ENCODE peak calls at places on chromosomes 1 and 21, in ten cellular contexts. F is fibroblast of lung; B is NCI-H524 treated with DMSO at 0.1 percent for 48 hours; I is nucleus accumbens; O is T-helper 1 cell; A is K562; J is GM23248; M is activated CD8-positive, alpha-beta memory T cell treated with anti-CD3 and anti-CD28 coated beads for 4 hours; C is cerebellum; U is amniotic stem cell. D is an unnamed sample.
A peak's percentile ranks its signal among the peaks of the same experiment; 100 is the strongest.

GRCh38 chr1:51331206-51332100 is 1.1 kb upstream of the TTC39A start:
- DNase-seq in F (peak; percentile 55), B (no peak), I (no peak), O (no peak), A (peak; percentile 93), J (peak; percentile 74), M (no peak), C (no peak), U (no peak), D (no peak)

GRCh38 chr1:230772457-230773395 is 25.5 kb downstream of the CAPN9 start:
- DNase-seq in F (peak; percentile 51), B (peak; percentile 53), I (peak; percentile 64), O (no peak), A (no peak), J (peak; percentile 77), M (no peak), C (peak; percentile 90), U (no peak), D (no peak)

GRCh38 chr1:113761937-113762336 is 2.7 kb upstream of the PHTF1 start:
- DNase-seq in F (no peak), B (no peak), I (no peak), O (no peak), A (no peak), J (no peak), M (no peak), C (no peak), U (no peak), D (no peak)

GRCh38 chr1:209434631-209435217 is 148.8 kb upstream of the CAMK1G start:
- DNase-seq in F (no peak), B (no peak), I (no peak), O (no peak), A (no peak), J (no peak), M (no peak), C (no peak), U (no peak), D (no peak)

GRCh38 chr1:33435096-33435820 is 4.4 kb upstream of the PHC2 start:
- DNase-seq in F (peak; percentile 69), B (no peak), I (no peak), O (no peak), A (no peak), J (peak; percentile 89), M (no peak), C (no peak), U (no peak), D (no peak)

GRCh38 chr1:245752551-245752950 is 597.8 kb downstream of the KIF26B start:
- DNase-seq in F (no peak), B (no peak), I (no peak), O (no peak), A (no peak), J (no peak), M (no peak), C (no peak), U (no peak), D (no peak)

GRCh38 chr1:205504311-205505075 is at the start of gene CDK18:
- DNase-seq in F (peak; percentile 32), B (no peak), I (peak; percentile 96), O (no peak), A (peak; percentile 68), J (no peak), M (no peak), C (peak; percentile 65), U (no peak), D (peak; percentile 16)

GRCh38 chr1:65911679-65912078 is 119.0 kb downstream of the PDE4B start:
- DNase-seq in F (no peak), B (no peak), I (no peak), O (no peak), A (no peak), J (no peak), M (no peak), C (no peak), U (no peak), D (no peak)

GRCh38 chr1:44905276-44905675 is 62.2 kb upstream of the PTCH2 start:
- DNase-seq in F (peak; percentile 28), B (no peak), I (no peak), O (no peak), A (no peak), J (peak; percentile 53), M (no peak), C (no peak), U (no peak), D (no peak)

GRCh38 chr1:34742667-34743270 is 12.1 kb upstream of the GJB5 start:
- DNase-seq in F (peak; percentile 45), B (peak; percentile 2), I (no peak), O (peak; percentile 56), A (peak; percentile 95), J (peak; percentile 81), M (peak; percentile 55), C (peak; percentile 79), U (peak; percentile 2), D (peak; percentile 71)

GRCh38 chr1:36086529-36087232 is 2.0 kb upstream of the ADPRS start:
- DNase-seq in F (no peak), B (no peak), I (no peak), O (no peak), A (no peak), J (no peak), M (no peak), C (no peak), U (no peak), D (no peak)

GRCh38 chr1:57835620-57836019 is 411.8 kb upstream of the DAB1 start:
- DNase-seq in F (peak; percentile 41), B (no peak), I (no peak), O (no peak), A (no peak), J (no peak), M (no peak), C (no peak), U (no peak), D (no peak)

GRCh38 chr1:3244539-3245315 is 175.7 kb downstream of the PRDM16 start:
- DNase-seq in F (peak; percentile 50), B (no peak), I (no peak), O (no peak), A (no peak), J (peak; percentile 56), M (no peak), C (no peak), U (no peak), D (no peak)

GRCh38 chr1:101929343-101929742 is 67.4 kb downstream of the OLFM3 start:
- DNase-seq in F (no peak), B (no peak), I (no peak), O (no peak), A (no peak), J (no peak), M (no peak), C (no peak), U (no peak), D (no peak)

GRCh38 chr1:67646145-67647035 is 38.6 kb upstream of the GADD45A start:
- DNase-seq in F (peak; percentile 64), B (peak; percentile 86), I (no peak), O (no peak), A (peak; percentile 81), J (peak; percentile 11), M (no peak), C (peak; percentile 81), U (no peak), D (no peak)

GRCh38 chr1:78333426-78334012 is 157.3 kb upstream of the PTGFR start:
- DNase-seq in F (peak; percentile 40), B (no peak), I (no peak), O (no peak), A (peak; percentile 12), J (peak; percentile 35), M (no peak), C (no peak), U (no peak), D (no peak)

GRCh38 chr1:221164029-221164428 is 284.8 kb downstream of the HLX start:
- DNase-seq in F (peak; percentile 59), B (no peak), I (no peak), O (no peak), A (no peak), J (peak; percentile 50), M (no peak), C (no peak), U (peak; percentile 15), D (no peak)

GRCh38 chr1:39995973-39996393 is 41.0 kb downstream of the MFSD2A start:
- DNase-seq in F (no peak), B (no peak), I (no peak), O (no peak), A (no peak), J (no peak), M (no peak), C (peak; percentile 15), U (no peak), D (no peak)

GRCh38 chr1:198241553-198241952 is 84.8 kb downstream of the NEK7 start:
- DNase-seq in F (no peak), B (no peak), I (no peak), O (peak; percentile 17), A (no peak), J (no peak), M (no peak), C (no peak), U (no peak), D (no peak)

GRCh38 chr1:22550021-22550420 is 13.3 kb upstream of the EPHA8 start:
- DNase-seq in F (no peak), B (no peak), I (no peak), O (no peak), A (no peak), J (no peak), M (no peak), C (no peak), U (no peak), D (no peak)

GRCh38 chr1:26177182-26177684 is at the start of gene CNKSR1:
- DNase-seq in F (no peak), B (no peak), I (no peak), O (no peak), A (no peak), J (no peak), M (no peak), C (no peak), U (no peak), D (no peak)

GRCh38 chr1:67053535-67053784 is 488 bp downstream of the SLC35D1 start:
- DNase-seq in F (no peak), B (no peak), I (peak; percentile 59), O (no peak), A (peak; percentile 59), J (peak; percentile 84), M (no peak), C (peak; percentile 42), U (no peak), D (no peak)

GRCh38 chr21:30206551-30207251 is 9.2 kb downstream of the CLDN8 start:
- DNase-seq in F (peak; percentile 10), B (no peak), I (no peak), O (no peak), A (no peak), J (peak; percentile 63), M (no peak), C (no peak), U (no peak), D (no peak)

GRCh38 chr1:200895448-200895799 is 724 bp downstream of the INAVA start:
- DNase-seq in F (no peak), B (no peak), I (no peak), O (no peak), A (no peak), J (no peak), M (no peak), C (no peak), U (no peak), D (no peak)

GRCh38 chr1:154578058-154578418 is 10.5 kb downstream of the CHRNB2 start:
- DNase-seq in F (no peak), B (no peak), I (no peak), O (no peak), A (no peak), J (no peak), M (no peak), C (no peak), U (no peak), D (no peak)

GRCh38 chr1:25933479-25934365 is 27.5 kb upstream of the STMN1 start:
- DNase-seq in F (no peak), B (no peak), I (no peak), O (no peak), A (peak; percentile 75), J (no peak), M (no peak), C (no peak), U (no peak), D (no peak)

GRCh38 chr1:157496121-157496526 is 56.2 kb downstream of the FCRL5 start:
- DNase-seq in F (peak; percentile 2), B (no peak), I (no peak), O (peak; percentile 41), A (peak; percentile 53), J (peak; percentile 63), M (no peak), C (peak; percentile 7), U (no peak), D (peak; percentile 5)

GRCh38 chr1:247007511-247008405 is at the start of gene ZNF695:
- DNase-seq in F (peak; percentile 95), B (peak; percentile 84), I (peak; percentile 47), O (peak; percentile 75), A (peak; percentile 98), J (peak; percentile 95), M (peak; percentile 3), C (peak; percentile 93), U (peak; percentile 83), D (peak; percentile 1)